ENCODE peak calls at places on chromosome X, in nine cellular contexts. One of them, this sample, is unnamed.

GRCh38 chrX:134679226-134679625 is 21.0 kb upstream of the PLAC1 start:
- DNase-seq in A549: no peak
- DNase-seq in ovary: no peak
- DNase-seq in HCT116: no peak
- DNase-seq in IMR-90: peak; percentile 48
- DNase-seq in gastrocnemius medialis: no peak
- DNase-seq in stomach: no peak
- DNase-seq in thyroid gland: no peak
- DNase-seq in breast epithelium: no peak
- DNase-seq in this sample: no peak

GRCh38 chrX:3026074-3026588 is 15.1 kb upstream of the ARSF start:
- DNase-seq in A549: no peak
- DNase-seq in ovary: no peak
- DNase-seq in HCT116: no peak
- DNase-seq in IMR-90: no peak
- DNase-seq in gastrocnemius medialis: no peak
- DNase-seq in stomach: no peak
- DNase-seq in thyroid gland: peak; percentile 8
- DNase-seq in breast epithelium: peak; percentile 48
- DNase-seq in this sample: no peak

GRCh38 chrX:18698762-18699650 is 8.4 kb upstream of the PPEF1 start:
- DNase-seq in A549: no peak
- DNase-seq in ovary: no peak
- DNase-seq in HCT116: no peak
- DNase-seq in IMR-90: no peak
- DNase-seq in gastrocnemius medialis: no peak
- DNase-seq in stomach: no peak
- DNase-seq in thyroid gland: no peak
- DNase-seq in breast epithelium: no peak
- DNase-seq in this sample: no peak

GRCh38 chrX:112839856-112840255 is 775 bp downstream of the AMOT start:
- DNase-seq in A549: no peak
- DNase-seq in ovary: no peak
- DNase-seq in HCT116: no peak
- DNase-seq in IMR-90: no peak
- DNase-seq in gastrocnemius medialis: no peak
- DNase-seq in stomach: no peak
- DNase-seq in thyroid gland: no peak
- DNase-seq in breast epithelium: no peak
- DNase-seq in this sample: no peak

GRCh38 chrX:132908891-132909290 is 49.5 kb downstream of the HS6ST2 start:
- DNase-seq in A549: no peak
- DNase-seq in ovary: no peak
- DNase-seq in HCT116: no peak
- DNase-seq in IMR-90: no peak
- DNase-seq in gastrocnemius medialis: no peak
- DNase-seq in stomach: no peak
- DNase-seq in thyroid gland: no peak
- DNase-seq in breast epithelium: no peak
- DNase-seq in this sample: no peak

GRCh38 chrX:23699636-23700194 is 32.4 kb downstream of the PRDX4 start:
- DNase-seq in A549: no peak
- DNase-seq in ovary: peak; percentile 42
- DNase-seq in HCT116: no peak
- DNase-seq in IMR-90: peak; percentile 14
- DNase-seq in gastrocnemius medialis: no peak
- DNase-seq in stomach: no peak
- DNase-seq in thyroid gland: no peak
- DNase-seq in breast epithelium: no peak
- DNase-seq in this sample: peak; percentile 82

GRCh38 chrX:34382416-34382815 is 250.3 kb upstream of the FAM47A start:
- DNase-seq in A549: no peak
- DNase-seq in ovary: no peak
- DNase-seq in HCT116: no peak
- DNase-seq in IMR-90: no peak
- DNase-seq in gastrocnemius medialis: no peak
- DNase-seq in stomach: no peak
- DNase-seq in thyroid gland: no peak
- DNase-seq in breast epithelium: no peak
- DNase-seq in this sample: no peak

GRCh38 chrX:20519077-20519617 is 252.4 kb upstream of the RPS6KA3 start:
- DNase-seq in A549: no peak
- DNase-seq in ovary: no peak
- DNase-seq in HCT116: no peak
- DNase-seq in IMR-90: no peak
- DNase-seq in gastrocnemius medialis: no peak
- DNase-seq in stomach: no peak
- DNase-seq in thyroid gland: no peak
- DNase-seq in breast epithelium: no peak
- DNase-seq in this sample: no peak

GRCh38 chrX:54821310-54821709 is 13.8 kb downstream of the MAGED2 start:
- DNase-seq in A549: no peak
- DNase-seq in ovary: no peak
- DNase-seq in HCT116: no peak
- DNase-seq in IMR-90: no peak
- DNase-seq in gastrocnemius medialis: no peak
- DNase-seq in stomach: no peak
- DNase-seq in thyroid gland: no peak
- DNase-seq in breast epithelium: no peak
- DNase-seq in this sample: no peak

DNA sequence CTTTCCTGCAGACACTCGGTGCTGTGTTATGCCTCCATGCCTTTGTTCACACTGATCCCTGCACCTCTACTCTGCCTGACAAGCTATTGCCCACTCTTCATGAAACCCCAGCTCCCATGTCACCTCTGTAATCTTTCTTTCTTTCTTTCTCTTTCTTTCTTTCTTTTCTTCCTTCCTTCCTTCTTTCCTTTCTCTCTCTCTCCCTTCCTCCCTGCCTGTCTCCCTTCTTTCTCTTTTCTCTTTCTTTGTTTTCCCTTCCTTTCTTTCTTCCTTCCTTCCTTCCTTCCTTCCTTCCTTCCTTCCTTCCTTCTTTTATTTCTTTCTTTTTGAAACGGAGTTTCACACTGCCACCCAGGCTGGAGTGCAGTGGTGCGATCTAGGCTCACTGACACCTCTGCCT is 12.5 kb downstream of the GJB1 start:
- DNase-seq in A549: no peak
- DNase-seq in ovary: no peak
- DNase-seq in HCT116: no peak
- DNase-seq in IMR-90: no peak
- DNase-seq in gastrocnemius medialis: no peak
- DNase-seq in stomach: no peak
- DNase-seq in thyroid gland: no peak
- DNase-seq in breast epithelium: no peak
- DNase-seq in this sample: no peak
- TF ChIP-seq POLR2A in A549: no peak
- TF ChIP-seq POLR2A in ovary: no peak
- TF ChIP-seq POLR2A in HCT116: no peak
- TF ChIP-seq POLR2A in IMR-90: no peak
- TF ChIP-seq POLR2A in gastrocnemius medialis: no peak
- TF ChIP-seq POLR2A in stomach: no peak
- TF ChIP-seq POLR2A in thyroid gland: no peak
- TF ChIP-seq POLR2A in breast epithelium: no peak
- TF ChIP-seq POLR2A in this sample: no peak

DNA sequence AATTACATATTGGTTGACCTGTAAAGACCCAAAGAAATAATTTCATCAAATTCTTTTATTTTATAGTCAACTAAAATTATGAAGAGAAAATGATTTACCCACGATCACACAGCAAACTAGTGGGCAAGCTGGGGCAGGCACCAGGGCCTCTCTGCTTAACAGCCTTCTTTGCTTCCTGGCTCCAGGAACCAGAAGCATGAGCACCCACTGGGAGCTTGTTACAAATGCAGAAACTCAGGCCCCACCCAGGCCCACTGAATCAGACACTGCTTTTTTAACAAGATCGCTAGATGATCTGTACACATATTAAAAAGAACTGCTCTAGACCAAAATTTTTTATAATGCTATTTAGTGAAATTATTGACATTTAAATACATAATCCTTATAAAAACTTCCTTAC is 95.0 kb downstream of the GEMIN8 start:
- DNase-seq in A549: no peak
- DNase-seq in ovary: no peak
- DNase-seq in HCT116: no peak
- DNase-seq in IMR-90: no peak
- DNase-seq in gastrocnemius medialis: no peak
- DNase-seq in stomach: no peak
- DNase-seq in thyroid gland: no peak
- DNase-seq in breast epithelium: no peak
- DNase-seq in this sample: no peak
- H3K4me1 ChIP-seq in A549: no peaks in the 10 kb centered on the region
- H3K4me1 ChIP-seq in ovary: no peaks in the 10 kb centered on the region
- H3K4me1 ChIP-seq in HCT116: no peaks in the 10 kb centered on the region
- H3K4me1 ChIP-seq in IMR-90: peaks cover 2% of the 10 kb centered on the region
- H3K4me1 ChIP-seq in gastrocnemius medialis: peaks cover 5% of the 10 kb centered on the region
- H3K4me1 ChIP-seq in stomach: no peaks in the 10 kb centered on the region
- H3K4me1 ChIP-seq in thyroid gland: peaks cover 13% of the 10 kb centered on the region
- H3K4me1 ChIP-seq in breast epithelium: no peaks in the 10 kb centered on the region
- H3K4me1 ChIP-seq in this sample: no peaks in the 10 kb centered on the region

GRCh38 chrX:70030242-70030823 is 19.4 kb downstream of the AWAT2 start:
- DNase-seq in A549: peak; percentile 61
- DNase-seq in ovary: no peak
- DNase-seq in HCT116: peak; percentile 22
- DNase-seq in IMR-90: peak; percentile 49
- DNase-seq in gastrocnemius medialis: no peak
- DNase-seq in stomach: peak; percentile 43
- DNase-seq in thyroid gland: peak; percentile 29
- DNase-seq in breast epithelium: no peak
- DNase-seq in this sample: peak; percentile 21

GRCh38 chrX:70032797-70033196 is 16.9 kb downstream of the AWAT2 start:
- DNase-seq in A549: no peak
- DNase-seq in ovary: no peak
- DNase-seq in HCT116: no peak
- DNase-seq in IMR-90: no peak
- DNase-seq in gastrocnemius medialis: no peak
- DNase-seq in stomach: no peak
- DNase-seq in thyroid gland: no peak
- DNase-seq in breast epithelium: no peak
- DNase-seq in this sample: no peak

GRCh38 chrX:70034646-70035045 is 15.1 kb downstream of the AWAT2 start:
- DNase-seq in A549: no peak
- DNase-seq in ovary: no peak
- DNase-seq in HCT116: no peak
- DNase-seq in IMR-90: no peak
- DNase-seq in gastrocnemius medialis: no peak
- DNase-seq in stomach: no peak
- DNase-seq in thyroid gland: no peak
- DNase-seq in breast epithelium: no peak
- DNase-seq in this sample: no peak

GRCh38 chrX:70029790-70030189 is 19.9 kb downstream of the AWAT2 start:
- DNase-seq in A549: no peak
- DNase-seq in ovary: no peak
- DNase-seq in HCT116: no peak
- DNase-seq in IMR-90: no peak
- DNase-seq in gastrocnemius medialis: no peak
- DNase-seq in stomach: no peak
- DNase-seq in thyroid gland: no peak
- DNase-seq in breast epithelium: no peak
- DNase-seq in this sample: no peak

GRCh38 chrX:70033348-70033747 is 16.4 kb downstream of the AWAT2 start:
- DNase-seq in A549: peak; percentile 40
- DNase-seq in ovary: no peak
- DNase-seq in HCT116: peak; percentile 12
- DNase-seq in IMR-90: peak; percentile 21
- DNase-seq in gastrocnemius medialis: no peak
- DNase-seq in stomach: peak; percentile 46
- DNase-seq in thyroid gland: peak; percentile 9
- DNase-seq in breast epithelium: no peak
- DNase-seq in this sample: peak; percentile 51
- TF ChIP-seq CTCF in A549: peak; percentile 36
- TF ChIP-seq CTCF in ovary: no peak
- TF ChIP-seq CTCF in HCT116: peak; percentile 63
- TF ChIP-seq CTCF in IMR-90: peak; percentile 58
- TF ChIP-seq CTCF in gastrocnemius medialis: peak; percentile 13
- TF ChIP-seq CTCF in stomach: peak; percentile 11
- TF ChIP-seq CTCF in thyroid gland: no peak
- TF ChIP-seq CTCF in breast epithelium: no peak
- TF ChIP-seq CTCF in this sample: peak; percentile 19

DNA sequence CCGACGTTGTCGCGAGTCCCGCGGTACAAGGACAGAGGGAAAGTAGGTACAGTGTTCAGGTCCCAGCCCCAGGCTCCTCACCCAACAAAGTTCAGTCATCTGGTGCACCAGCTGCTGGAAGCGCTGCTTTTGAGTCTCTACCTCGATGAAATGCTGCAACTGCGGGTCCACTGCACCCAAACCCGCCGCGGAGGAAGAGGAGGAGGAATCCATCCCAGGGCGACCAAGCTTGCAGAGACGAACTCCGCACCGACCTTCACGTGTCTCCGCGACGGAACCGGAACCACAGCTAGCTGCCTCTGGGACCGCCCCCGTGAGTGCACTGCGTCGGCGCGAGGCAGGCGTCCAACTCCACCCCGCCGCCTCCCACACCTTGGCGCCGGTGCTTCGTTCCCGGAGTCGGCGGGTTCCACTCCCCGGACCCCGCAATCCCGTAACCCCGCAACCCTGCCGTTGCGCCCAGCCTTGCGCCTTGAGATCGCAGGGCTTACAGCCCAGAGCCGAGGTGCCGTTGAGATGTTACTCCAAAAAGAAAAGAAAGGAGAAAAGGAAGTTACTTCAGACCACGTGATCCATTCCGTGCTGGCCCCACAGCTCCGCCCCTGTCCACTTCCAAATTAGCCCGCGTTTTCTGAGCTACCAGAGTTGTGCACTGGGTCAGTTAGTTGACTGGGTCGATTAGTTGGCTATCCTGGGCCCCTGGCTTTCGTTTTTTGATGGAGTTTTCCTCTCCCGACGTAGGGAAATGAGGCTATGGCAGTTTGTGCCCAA is at the start of gene TIMM8A:
- DNase-seq in A549: peak; percentile 82
- DNase-seq in ovary: peak; percentile 75
- DNase-seq in HCT116: peak; percentile 24
- DNase-seq in IMR-90: peak; percentile 60
- DNase-seq in gastrocnemius medialis: peak; percentile 75
- DNase-seq in stomach: peak; percentile 78
- DNase-seq in thyroid gland: peak; percentile 81
- DNase-seq in breast epithelium: peak; percentile 62
- DNase-seq in this sample: peak; percentile 87
- TF ChIP-seq POLR2A in A549: peak; percentile 95
- TF ChIP-seq POLR2A in ovary: no peak
- TF ChIP-seq POLR2A in HCT116: no peak
- TF ChIP-seq POLR2A in IMR-90: peak; percentile 7
- TF ChIP-seq POLR2A in gastrocnemius medialis: peak; percentile 65
- TF ChIP-seq POLR2A in stomach: no peak
- TF ChIP-seq POLR2A in thyroid gland: peak; percentile 62
- TF ChIP-seq POLR2A in breast epithelium: no peak
- TF ChIP-seq POLR2A in this sample: no peak

DNA sequence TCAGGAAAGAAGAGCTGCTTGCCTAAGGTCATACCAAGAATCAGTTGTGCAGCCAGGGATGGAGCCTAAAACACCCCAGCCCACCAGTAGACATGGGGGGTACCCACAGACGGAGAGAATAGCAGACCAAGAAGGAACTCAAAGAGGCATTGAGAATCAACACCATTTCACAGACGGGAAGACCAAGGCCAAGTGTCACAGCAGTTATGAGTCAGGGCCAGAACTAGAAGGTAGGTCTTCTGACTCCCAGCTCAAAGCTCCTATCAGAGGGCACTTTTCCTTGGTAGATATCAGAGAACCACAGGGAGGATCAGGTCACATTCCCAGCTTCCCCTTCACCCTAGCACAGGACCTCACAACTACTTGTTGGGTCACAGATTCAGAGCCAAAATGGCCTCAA is 14.5 kb downstream of the OTUD5 start:
- DNase-seq in A549: no peak
- DNase-seq in ovary: no peak
- DNase-seq in HCT116: no peak
- DNase-seq in IMR-90: no peak
- DNase-seq in gastrocnemius medialis: no peak
- DNase-seq in stomach: no peak
- DNase-seq in thyroid gland: no peak
- DNase-seq in breast epithelium: no peak
- DNase-seq in this sample: no peak
- H3K4me1 ChIP-seq in A549: no peaks in the 10 kb centered on the region
- H3K4me1 ChIP-seq in ovary: peaks cover 2% of the 10 kb centered on the region
- H3K4me1 ChIP-seq in HCT116: no peaks in the 10 kb centered on the region
- H3K4me1 ChIP-seq in IMR-90: no peaks in the 10 kb centered on the region
- H3K4me1 ChIP-seq in gastrocnemius medialis: no peaks in the 10 kb centered on the region
- H3K4me1 ChIP-seq in stomach: peaks cover 3% of the 10 kb centered on the region
- H3K4me1 ChIP-seq in thyroid gland: no peaks in the 10 kb centered on the region
- H3K4me1 ChIP-seq in breast epithelium: no peaks in the 10 kb centered on the region
- H3K4me1 ChIP-seq in this sample: no peaks in the 10 kb centered on the region